ENCODE peak calls at places on chromosomes 2 and 18, in seven cellular contexts. G, T, Z, S, L, P and J are unnamed samples.

GRCh38 chr2:211035548-211036185 is 479.3 kb downstream of the CPS1 start:
- DNase-seq in G (no peak), Z (peak), P (peak), T (peak), S (no peak), L (no peak), J (peak)

GRCh38 chr2:23312996-23313606 is 71.9 kb upstream of the KLHL29 start:
- DNase-seq in S (no peak), T (no peak), L (no peak), G (peak), Z (peak), P (peak), J (no peak)

GRCh38 chr2:238989484-238989883 is 141.6 kb downstream of the TWIST2 start:
- DNase-seq in G (no peak), T (no peak), P (no peak), L (no peak), S (no peak), Z (no peak), J (no peak)

GRCh38 chr2:225740086-225740485 is 340.6 kb downstream of the NYAP2 start:
- DNase-seq in G (no peak), S (no peak), T (no peak), P (no peak), L (no peak), Z (no peak), J (no peak)

GRCh38 chr2:82215212-82215611 is 1910.7 kb upstream of the LRRTM1 start:
- DNase-seq in G (no peak), S (no peak), Z (peak), T (no peak), P (no peak), L (no peak), J (no peak)

GRCh38 chr18:78246041-78246440 is 733.6 kb upstream of the SALL3 start:
- DNase-seq in S (no peak), L (no peak), Z (no peak), P (no peak), G (no peak), T (no peak), J (no peak)

GRCh38 chr2:69372767-69373166 is 14.3 kb downstream of the GFPT1 start:
- DNase-seq in Z (no peak), T (no peak), L (no peak), S (no peak), P (no peak), G (no peak), J (no peak)

GRCh38 chr18:59540819-59541218 is 156.4 kb downstream of the CCBE1 start:
- DNase-seq in T (no peak), S (no peak), L (no peak), G (no peak), Z (no peak), P (no peak), J (no peak)

GRCh38 chr18:79608535-79608934 is 71.1 kb upstream of the CTDP1 start:
- DNase-seq in P (no peak), G (no peak), T (no peak), Z (no peak), L (peak), S (peak), J (no peak)

GRCh38 chr2:160315337-160315736 is 115.3 kb upstream of the ITGB6 start:
- DNase-seq in G (no peak), L (no peak), Z (peak), T (no peak), S (no peak), P (no peak), J (no peak)

GRCh38 chr18:70520867-70521266 is 232.0 kb downstream of the SOCS6 start:
- DNase-seq in T (no peak), P (no peak), L (no peak), G (no peak), Z (no peak), S (no peak), J (no peak)

GRCh38 chr2:37326285-37326684 is 1.7 kb upstream of the PRKD3 start:
- DNase-seq in L (no peak), G (no peak), Z (peak), P (peak), S (no peak), T (peak), J (peak)

GRCh38 chr2:54503192-54503591 is 47.1 kb downstream of the SPTBN1 start:
- DNase-seq in S (no peak), T (peak), Z (no peak), P (peak), L (no peak), G (no peak), J (no peak)

GRCh38 chr2:145221511-145221910 is 701.6 kb upstream of the ZEB2 start:
- DNase-seq in T (no peak), S (no peak), P (no peak), L (no peak), Z (no peak), G (no peak), J (no peak)

GRCh38 chr2:173414823-173415322 is 60.2 kb downstream of the CDCA7 start:
- DNase-seq in P (peak), Z (peak), T (no peak), G (no peak), S (no peak), L (no peak), J (peak)

GRCh38 chr2:36339819-36340218 is 15.8 kb upstream of the CRIM1 start:
- DNase-seq in L (no peak), G (no peak), Z (no peak), P (no peak), S (no peak), T (no peak), J (no peak)

GRCh38 chr2:240391111-240392051 is 44.1 kb upstream of the GPC1 start:
- DNase-seq in P (no peak), S (peak), G (no peak), Z (no peak), T (no peak), L (peak), J (no peak)

GRCh38 chr2:230671117-230671516 is 41.5 kb upstream of the CAB39 start:
- DNase-seq in G (no peak), L (no peak), T (no peak), Z (peak), S (no peak), P (no peak), J (peak)

GRCh38 chr2:224982910-224983688 is 59.2 kb downstream of the DOCK10 start:
- DNase-seq in S (no peak), L (peak), T (no peak), G (no peak), Z (peak), P (no peak), J (no peak)

GRCh38 chr2:207603486-207603885 is 21.7 kb downstream of the METTL21A start:
- DNase-seq in T (no peak), L (no peak), S (no peak), G (no peak), Z (no peak), P (no peak), J (peak)
- H3K27ac ChIP-seq in T (no peak), L (no peak), S (no peak), G (no peak), Z (no peak), P (no peak), J (no peak)

GRCh38 chr2:241412144-241412543 is 56.1 kb downstream of the FARP2 start:
- DNase-seq in S (no peak), L (no peak), G (no peak), P (peak), T (no peak), Z (peak), J (no peak)
- H3K27ac ChIP-seq in S (no peak), L (no peak), G (no peak), P (peak), T (no peak), Z (no peak), J (no peak)

GRCh38 chr2:201415149-201415548 is 36.1 kb downstream of the TRAK2 start:
- DNase-seq in S (no peak), P (no peak), T (no peak), L (no peak), Z (no peak), G (no peak), J (no peak)

GRCh38 chr2:201420442-201421113 is 30.7 kb downstream of the TRAK2 start:
- DNase-seq in T (no peak), Z (peak), L (no peak), S (no peak), P (no peak), G (no peak), J (peak)

GRCh38 chr2:201414099-201415023 is 36.9 kb downstream of the TRAK2 start:
- DNase-seq in T (no peak), Z (peak), L (no peak), P (no peak), G (no peak), S (no peak), J (no peak)

GRCh38 chr2:201419986-201420385 is 31.3 kb downstream of the TRAK2 start:
- DNase-seq in P (no peak), G (no peak), Z (no peak), L (no peak), S (no peak), T (no peak), J (no peak)

DNA sequence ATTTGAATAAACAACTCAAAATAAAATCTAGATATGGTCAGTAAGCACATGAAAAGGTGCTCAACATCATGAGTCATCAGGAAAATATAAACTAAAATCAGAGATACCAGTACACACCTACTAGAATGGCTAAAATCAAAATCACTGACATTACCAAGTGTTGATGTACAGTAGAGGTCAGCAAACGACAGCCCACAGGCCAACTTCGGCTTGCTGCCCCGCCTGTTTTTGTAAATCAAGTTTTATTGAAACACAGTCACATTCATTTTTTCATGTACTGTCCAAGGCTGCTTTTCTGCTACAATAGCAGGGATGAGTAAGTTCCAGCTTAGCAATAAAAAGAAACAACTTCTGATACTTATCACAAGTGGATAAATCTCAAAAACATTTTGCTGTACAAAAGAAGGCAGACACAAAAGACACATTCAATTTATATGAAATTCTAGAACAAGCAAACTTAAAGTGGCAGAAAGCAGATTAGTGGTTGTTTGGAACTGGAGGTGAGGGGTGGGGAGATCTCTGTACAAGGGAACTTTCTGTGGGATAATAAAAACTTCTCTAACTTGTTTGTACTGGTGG is 32.1 kb downstream of the TRAK2 start:
- DNase-seq in T (no peak), P (no peak), S (no peak), G (no peak), Z (no peak), L (no peak), J (peak)
- H3K27ac ChIP-seq in T (no peak), P (no peak), S (no peak), G (no peak), Z (no peak), L (no peak), J (no peak)

DNA sequence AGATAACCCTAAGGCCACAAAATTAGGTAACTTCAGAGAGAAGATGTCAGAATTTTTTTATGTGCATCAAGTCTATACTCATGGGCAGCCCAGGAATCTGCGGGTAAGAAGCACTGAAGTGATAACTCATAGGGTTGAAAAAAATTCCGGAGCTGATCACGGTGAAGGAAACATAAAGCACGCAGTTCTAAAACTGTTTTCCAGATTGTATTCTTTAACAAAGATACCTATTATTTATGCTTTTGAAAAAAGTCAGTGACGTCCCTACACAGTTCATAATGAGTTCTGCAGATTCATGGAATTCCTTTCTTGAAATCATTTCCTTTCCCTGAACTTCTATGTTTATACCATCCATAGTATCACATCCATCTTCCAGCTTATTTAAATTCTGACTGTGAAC is 263.4 kb downstream of the AFF3 start:
- DNase-seq in Z (peak), T (no peak), P (no peak), S (no peak), L (no peak), G (no peak), J (peak)
- H3K27ac ChIP-seq in Z (peak), T (no peak), P (no peak), S (no peak), L (no peak), G (no peak), J (no peak)

DNA sequence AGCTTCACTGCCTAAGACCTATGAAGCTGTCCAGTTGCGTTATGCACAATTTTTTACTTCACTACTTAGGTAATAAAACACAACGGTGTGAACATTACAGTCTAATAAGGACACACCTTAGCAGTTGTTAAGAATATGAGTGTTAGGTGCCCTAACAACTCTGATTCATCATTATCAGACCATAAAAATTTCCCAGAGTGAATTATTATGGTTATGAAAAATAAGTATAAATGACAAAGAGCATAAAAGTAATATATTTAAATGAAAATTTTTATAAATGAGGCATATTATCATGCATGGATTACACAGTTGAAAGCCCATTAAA is 250.3 kb downstream of the DSEL start:
- DNase-seq in T (no peak), Z (no peak), S (no peak), L (no peak), P (no peak), G (no peak), J (no peak)
- H3K27ac ChIP-seq in T (no peak), Z (peak), S (no peak), L (no peak), P (no peak), G (no peak), J (no peak)

GRCh38 chr2:163748420-163748819 is 12.6 kb upstream of the FIGN start:
- DNase-seq in G (no peak), Z (no peak), S (no peak), P (no peak), T (no peak), L (no peak), J (peak)
- H3K27ac ChIP-seq in G (no peak), Z (no peak), S (no peak), P (no peak), T (no peak), L (no peak), J (no peak)

GRCh38 chr2:63735931-63736820 is 105.5 kb upstream of the UGP2 start:
- DNase-seq in S (no peak), G (no peak), P (peak), T (no peak), Z (peak), L (no peak), J (no peak)
- H3K27ac ChIP-seq in S (no peak), G (peak), P (peak), T (no peak), Z (no peak), L (no peak), J (peak)

GRCh38 chr2:71690876-71691275 is 237.5 kb downstream of the DYSF start:
- DNase-seq in Z (no peak), G (no peak), P (no peak), L (peak), T (no peak), S (peak), J (no peak)

GRCh38 chr2:71690231-71690834 is 237.0 kb downstream of the DYSF start:
- DNase-seq in L (peak), G (no peak), S (peak), P (no peak), Z (no peak), T (no peak), J (no peak)

GRCh38 chr2:71693286-71694270 is 240.2 kb downstream of the DYSF start:
- DNase-seq in P (no peak), S (peak), Z (no peak), L (peak), G (no peak), T (no peak), J (no peak)

GRCh38 chr2:71692621-71693277 is 239.4 kb downstream of the DYSF start:
- DNase-seq in P (no peak), Z (no peak), T (no peak), L (peak), G (no peak), S (peak), J (no peak)

DNA sequence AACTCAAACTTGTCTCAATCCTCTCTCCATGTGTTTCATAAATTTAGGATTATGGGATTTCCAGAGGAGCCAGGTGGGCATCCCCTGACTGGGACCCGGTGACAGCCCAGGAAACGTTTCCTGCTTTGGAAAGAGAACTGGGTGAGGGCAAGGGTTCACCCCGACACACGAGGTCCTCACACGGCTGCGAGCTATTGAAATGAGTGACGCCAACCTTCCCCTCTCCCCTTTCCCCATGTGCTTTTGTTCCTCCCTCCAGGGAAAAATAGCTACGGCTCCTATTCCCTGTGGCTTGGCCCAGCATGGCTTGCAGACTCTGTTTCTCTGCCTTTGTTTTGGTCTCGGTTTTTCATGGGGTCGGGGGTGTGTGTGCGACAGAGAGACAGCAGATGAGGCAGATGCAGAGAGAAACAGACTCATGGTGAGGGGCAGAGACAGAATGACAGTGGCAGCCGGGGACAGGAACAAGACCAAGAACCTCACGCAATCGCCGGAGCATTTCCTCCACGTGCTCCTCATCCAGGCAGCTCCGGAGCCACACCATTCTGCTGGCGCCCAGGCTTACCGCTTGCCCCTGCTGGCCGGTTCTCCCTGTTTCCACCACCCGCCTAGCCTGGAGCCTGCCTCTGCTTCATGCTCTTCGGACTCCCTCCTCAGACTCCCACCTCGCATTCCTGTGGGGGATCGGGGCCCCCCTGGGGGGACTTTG is 238.5 kb downstream of the DYSF start:
- DNase-seq in L (peak), P (no peak), T (no peak), S (peak), Z (no peak), G (no peak), J (no peak)
- H3K27ac ChIP-seq in L (peak), P (no peak), T (no peak), S (no peak), Z (no peak), G (no peak), J (no peak)

GRCh38 chr2:235050992-235051351 is 99.2 kb downstream of the SH3BP4 start:
- DNase-seq in L (peak), Z (peak), T (peak), G (no peak), S (peak), P (peak), J (peak)
- H3K27ac ChIP-seq in L (peak), Z (peak), T (peak), G (peak), S (no peak), P (peak), J (peak)